ENCODE peak calls at places on chromosome 19, in seven cellular contexts. R is HT1080; E is NCI-H460; J is activated T-cell treated with anti-CD3 and anti-CD28 coated beads for 1 hour; G is activated naive CD4-positive, alpha-beta T cell; T is K562; K is T-helper 17 cell. I is an unnamed sample.
A peak's percentile ranks its signal among the peaks of the same experiment; 100 is the strongest.

GRCh38 chr19:47056416-47056815 is 8.0 kb upstream of the TMEM160 start:
- DNase-seq in J (no peak), E (no peak), K (no peak), T (no peak), G (no peak), R (no peak), I (no peak)

GRCh38 chr19:7917292-7918061 is 2.7 kb upstream of the SNAPC2 start:
- DNase-seq in K (peak; percentile 50), G (peak; percentile 60), R (no peak), J (peak; percentile 47), T (no peak), E (peak; percentile 51), I (peak; percentile 74)

GRCh38 chr19:43697295-43697694 is 18.6 kb upstream of the IRGC start:
- DNase-seq in J (no peak), G (no peak), E (no peak), T (no peak), R (no peak), K (no peak), I (no peak)

GRCh38 chr19:55600336-55601028 is 394 bp downstream of the ZNF524 start:
- DNase-seq in T (peak; percentile 82), K (no peak), G (no peak), E (no peak), J (no peak), R (peak; percentile 49), I (peak; percentile 69)

GRCh38 chr19:38400361-38400760 is 2.5 kb upstream of the FAM98C start:
- DNase-seq in G (no peak), K (no peak), E (no peak), R (no peak), T (no peak), J (no peak), I (no peak)

GRCh38 chr19:55308281-55308680 is 16.9 kb downstream of the TMEM150B start:
- DNase-seq in J (no peak), E (no peak), T (no peak), K (no peak), G (no peak), R (no peak), I (no peak)

GRCh38 chr19:47549341-47549768 is 23.6 kb downstream of the ZNF541 start:
- DNase-seq in E (no peak), T (no peak), R (no peak), K (no peak), J (no peak), G (no peak), I (no peak)

GRCh38 chr19:33698576-33699435 is 77.1 kb downstream of the CHST8 start:
- DNase-seq in K (no peak), R (no peak), J (no peak), G (no peak), E (no peak), T (no peak), I (no peak)

GRCh38 chr19:43582495-43582894 is 6.9 kb downstream of the PINLYP start:
- DNase-seq in J (no peak), K (no peak), E (no peak), T (no peak), G (no peak), R (no peak), I (no peak)

GRCh38 chr19:49136771-49137171 is 17.4 kb downstream of the PPFIA3 start:
- DNase-seq in T (no peak), K (no peak), E (no peak), J (no peak), G (no peak), R (no peak), I (no peak)

GRCh38 chr19:8517551-8518442 is 3.8 kb upstream of the ZNF414 start:
- DNase-seq in R (no peak), J (peak; percentile 29), G (peak; percentile 44), E (no peak), K (peak; percentile 40), T (no peak), I (peak; percentile 45)

GRCh38 chr19:48466571-48467325 is 2.4 kb upstream of the CYTH2 start:
- DNase-seq in T (no peak), R (peak; percentile 39), E (no peak), J (no peak), K (no peak), G (no peak), I (peak; percentile 78)

GRCh38 chr19:49583239-49583638 is 2.1 kb downstream of the PRRG2 start:
- DNase-seq in J (no peak), T (no peak), G (no peak), E (no peak), R (no peak), K (no peak), I (no peak)

GRCh38 chr19:16259385-16260159 is 61.9 kb downstream of the AP1M1 start:
- DNase-seq in K (no peak), R (no peak), T (no peak), G (no peak), E (no peak), J (no peak), I (no peak)

GRCh38 chr19:1774999-1775772 is 21.9 kb downstream of the ONECUT3 start:
- DNase-seq in E (no peak), G (no peak), T (peak; percentile 87), J (no peak), K (no peak), R (peak; percentile 71), I (peak; percentile 78)

GRCh38 chr19:4063369-4064072 is 3.2 kb downstream of the ZBTB7A start:
- DNase-seq in G (no peak), T (no peak), J (no peak), K (no peak), E (no peak), R (no peak), I (no peak)

GRCh38 chr19:18992696-18993095 is 40.6 kb downstream of the SUGP2 start:
- DNase-seq in K (no peak), G (no peak), R (no peak), T (no peak), J (no peak), E (no peak), I (no peak)